ENCODE peak calls at places on chromosomes 2 and 18, in ten cellular contexts. O is substantia nigra; T is psoas muscle; D is stimulated activated CD8-positive, alpha-beta memory T cell treated with anti-CD3 and anti-CD28 coated beads, Interleukin-7, amount 100 ng/mL, for 1 hour; P is frontal cortex; Z is NCI-H2029; X is SIG-M5; L is GM12865; V is astrocyte of the spinal cord; E is aorta. A is an unnamed sample.

GRCh38 chr2:64610456-64610855 is 43.3 kb downstream of the SERTAD2 start:
- DNase-seq in P (no peak), L (no peak), Z (no peak), T (no peak), O (no peak), X (no peak), D (no peak), V (no peak), E (no peak), A (no peak)

GRCh38 chr18:73340135-73340934 is 472.5 kb upstream of the NETO1 start:
- DNase-seq in X (no peak), V (peak; percentile 60), T (no peak), Z (no peak), D (no peak), E (no peak), L (no peak), P (no peak), O (no peak), A (peak; percentile 0)

GRCh38 chr2:196925768-196926561 is 542 bp downstream of the PGAP1 start:
- DNase-seq in D (no peak), P (peak; percentile 42), L (peak; percentile 22), V (peak; percentile 36), E (peak; percentile 47), Z (peak; percentile 11), X (no peak), T (peak; percentile 18), O (peak; percentile 34), A (peak; percentile 20)

GRCh38 chr2:238336151-238336550 is 15.8 kb downstream of the TRAF3IP1 start:
- DNase-seq in T (no peak), O (no peak), D (no peak), E (no peak), Z (no peak), V (no peak), P (no peak), L (no peak), X (no peak), A (no peak)

GRCh38 chr2:74181739-74182138 is 3.1 kb upstream of the MOB1A start:
- DNase-seq in E (peak; percentile 70), P (no peak), D (no peak), T (no peak), X (peak; percentile 95), L (peak; percentile 94), Z (no peak), V (no peak), O (no peak), A (no peak)

GRCh38 chr2:201126308-201127127 is 10.6 kb downstream of the CFLAR start:
- DNase-seq in P (no peak), X (no peak), O (no peak), D (no peak), T (no peak), V (peak; percentile 54), Z (no peak), E (no peak), L (peak; percentile 84), A (no peak)

GRCh38 chr2:10534514-10535250 is 86.6 kb upstream of the ODC1 start:
- DNase-seq in L (no peak), V (peak; percentile 24), P (no peak), D (no peak), T (no peak), O (no peak), X (peak; percentile 15), Z (no peak), E (no peak), A (peak; percentile 51)

GRCh38 chr2:2192385-2192957 is 138.6 kb downstream of the MYT1L start:
- DNase-seq in Z (no peak), E (no peak), P (no peak), V (no peak), D (no peak), O (no peak), L (no peak), T (no peak), X (no peak), A (no peak)

GRCh38 chr2:75465317-75465998 is 95.3 kb downstream of the EVA1A start:
- DNase-seq in E (no peak), O (no peak), D (no peak), Z (peak; percentile 15), T (no peak), P (no peak), V (peak; percentile 57), X (no peak), L (peak; percentile 7), A (peak; percentile 25)

GRCh38 chr2:189830510-189830909 is 46.3 kb downstream of the PMS1 start:
- DNase-seq in E (no peak), V (no peak), P (no peak), O (no peak), Z (peak; percentile 79), D (no peak), T (no peak), L (no peak), X (no peak), A (no peak)

GRCh38 chr2:226011716-226012115 is 612.2 kb downstream of the NYAP2 start:
- DNase-seq in T (no peak), D (no peak), L (no peak), O (no peak), E (no peak), V (no peak), P (no peak), Z (no peak), X (no peak), A (no peak)